ENCODE peak calls at places on chromosomes 5 and 9, in four cellular contexts. G is A549, M is heart right ventricle, X is pancreas. R is an unnamed sample.

GRCh38 chr5:100861148-100861547 is 41.9 kb downstream of the ST8SIA4 start:
- DNase-seq in G (no peak), M (no peak), X (no peak), R (no peak)

GRCh38 chr5:134138416-134139376 is 24.2 kb downstream of the TCF7 start:
- DNase-seq in G (no peak), M (no peak), X (peak; percentile 46), R (no peak)

GRCh38 chr5:173472164-173472563 is 143.9 kb upstream of the STC2 start:
- DNase-seq in G (peak; percentile 73), M (peak; percentile 61), X (no peak), R (no peak)

GRCh38 chr9:134055981-134056461 is 11.8 kb downstream of the BRD3 start:
- DNase-seq in G (peak; percentile 45), M (peak; percentile 68), X (peak; percentile 84), R (peak; percentile 18)

GRCh38 chr9:114559830-114560520 is 27.6 kb upstream of the ATP6V1G1 start:
- DNase-seq in G (no peak), M (no peak), X (no peak), R (no peak)

GRCh38 chr5:425714-426113 is 17.3 kb upstream of the EXOC3 start:
- DNase-seq in G (peak; percentile 47), M (no peak), X (no peak), R (no peak)

GRCh38 chr5:178120661-178121357 is 7.5 kb downstream of the N4BP3 start:
- DNase-seq in G (peak; percentile 70), M (peak; percentile 80), X (peak; percentile 96), R (peak; percentile 76)

GRCh38 chr5:37435261-37435660 is 56.1 kb downstream of the WDR70 start:
- DNase-seq in G (no peak), M (no peak), X (no peak), R (no peak)

GRCh38 chr5:93894471-93895354 is 153.3 kb upstream of the POU5F2 start:
- DNase-seq in G (peak; percentile 9), M (no peak), X (no peak), R (no peak)

GRCh38 chr9:112268421-112268820 is 65.0 kb downstream of the PTBP3 start:
- DNase-seq in G (no peak), M (no peak), X (no peak), R (no peak)

GRCh38 chr5:132498152-132498551 is 7.6 kb upstream of the IRF1 start:
- DNase-seq in G (peak; percentile 59), M (no peak), X (no peak), R (no peak)

GRCh38 chr5:146623657-146624056 is 107.7 kb upstream of the GPR151 start:
- DNase-seq in G (no peak), M (no peak), X (no peak), R (no peak)

GRCh38 chr5:135697959-135698345 is 119.2 kb upstream of the CXCL14 start:
- DNase-seq in G (no peak), M (no peak), X (no peak), R (no peak)

GRCh38 chr5:28380172-28380571 is 1341.8 kb upstream of the CDH9 start:
- DNase-seq in G (no peak), M (no peak), X (no peak), R (no peak)

GRCh38 chr5:36150676-36151433 is 832 bp downstream of the LMBRD2 start:
- DNase-seq in G (peak; percentile 63), M (peak; percentile 36), X (no peak), R (peak; percentile 64)

GRCh38 chr9:4983541-4984165 is 1.4 kb upstream of the JAK2 start:
- DNase-seq in G (no peak), M (no peak), X (no peak), R (no peak)

GRCh38 chr5:158895573-158895972 is 204.1 kb downstream of the EBF1 start:
- DNase-seq in G (peak; percentile 32), M (peak; percentile 13), X (no peak), R (no peak)

GRCh38 chr9:29799227-29799626 is 2225.9 kb upstream of the C9orf72 start:
- DNase-seq in G (no peak), M (no peak), X (no peak), R (no peak)

GRCh38 chr9:132239518-132239917 is 77.7 kb downstream of the NTNG2 start:
- DNase-seq in G (no peak), M (no peak), X (no peak), R (no peak)

GRCh38 chr5:54274944-54275343 is 35.4 kb downstream of the ARL15 start:
- DNase-seq in G (no peak), M (no peak), X (no peak), R (no peak)

GRCh38 chr5:54273715-54274114 is 36.7 kb downstream of the ARL15 start:
- DNase-seq in G (no peak), M (no peak), X (no peak), R (no peak)

GRCh38 chr5:54275361-54275760 is 35.0 kb downstream of the ARL15 start:
- DNase-seq in G (no peak), M (no peak), X (no peak), R (no peak)

GRCh38 chr5:54272746-54273145 is 37.6 kb downstream of the ARL15 start:
- DNase-seq in G (no peak), M (no peak), X (no peak), R (no peak)

DNA sequence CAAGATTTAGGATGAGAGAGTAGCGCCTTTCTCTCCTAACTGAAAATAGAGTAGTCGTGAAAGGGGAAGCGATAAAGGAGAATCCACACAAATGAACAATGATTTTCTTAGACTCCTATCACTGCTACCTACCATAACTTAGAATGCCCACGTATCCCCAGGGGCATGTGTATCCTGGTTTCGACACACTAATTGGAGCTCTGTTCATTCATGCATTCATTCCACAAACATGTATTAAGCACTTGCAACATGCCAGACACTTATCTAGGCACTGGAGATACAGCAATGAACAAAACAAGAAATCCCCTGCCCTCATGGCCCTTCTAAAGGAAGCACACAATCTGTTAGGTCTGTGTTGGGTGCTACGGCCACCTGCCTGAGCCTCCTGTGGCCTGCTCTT is 40.0 kb downstream of the ARL15 start:
- DNase-seq in G (no peak), M (no peak), X (no peak), R (no peak)
- TF ChIP-seq CTCF in G (no peak), M (no peak), X (no peak), R (no peak)

GRCh38 chr9:86239053-86239770 is 20.2 kb downstream of the C9orf153 start:
- DNase-seq in G (peak; percentile 14), M (no peak), X (no peak), R (no peak)
- TF ChIP-seq CTCF in G (peak; percentile 51), M (peak; percentile 5), X (no peak), R (no peak)

GRCh38 chr9:105148328-105149006 is 96.0 kb upstream of the SLC44A1 start:
- DNase-seq in G (peak; percentile 29), M (no peak), X (no peak), R (peak; percentile 55)
- TF ChIP-seq CTCF in G (no peak), M (no peak), X (no peak), R (no peak)

GRCh38 chr5:34977934-34978616 is 48.7 kb downstream of the DNAJC21 start:
- DNase-seq in G (no peak), M (no peak), X (no peak), R (no peak)
- TF ChIP-seq CTCF in G (no peak), M (no peak), X (no peak), R (no peak)

GRCh38 chr5:5536871-5537270 is 114.4 kb downstream of the ICE1 start:
- DNase-seq in G (no peak), M (no peak), X (no peak), R (no peak)

GRCh38 chr5:5532306-5533076 is 110.0 kb downstream of the ICE1 start:
- DNase-seq in G (no peak), M (no peak), X (no peak), R (no peak)

GRCh38 chr5:5531371-5531770 is 108.9 kb downstream of the ICE1 start:
- DNase-seq in G (no peak), M (no peak), X (no peak), R (no peak)

GRCh38 chr5:5534333-5534732 is 111.9 kb downstream of the ICE1 start:
- DNase-seq in G (no peak), M (no peak), X (no peak), R (no peak)

GRCh38 chr5:5533927-5534326 is 111.5 kb downstream of the ICE1 start:
- DNase-seq in G (no peak), M (no peak), X (no peak), R (no peak)
- TF ChIP-seq CTCF in G (no peak), M (no peak), X (no peak), R (no peak)

R was measured in glutamatergic neuron.